ENCODE peak calls at places on chromosomes 4 and X, in ten cellular contexts. A is colonic mucosa, R is bronchial epithelial cell, Z is epithelial cell of esophagus, I is body of pancreas, U is AG09309, O is hepatocyte, M is ovary, G is tibial nerve, E is Caco-2. N is an unnamed sample.

GRCh38 chr4:105619193-105619931 is 66.9 kb downstream of the ARHGEF38 start:
- DNase-seq in A (peak), R (peak), Z (no peak), I (peak), U (no peak), O (peak), M (no peak), G (peak), E (no peak), N (peak)

GRCh38 chr4:114417214-114417613 is 181.4 kb upstream of the UGT8 start:
- DNase-seq in A (no peak), R (peak), Z (peak), I (no peak), U (no peak), O (peak), M (no peak), G (no peak), E (peak), N (no peak)

GRCh38 chr4:110637408-110638131 is 14.7 kb upstream of the PITX2 start:
- DNase-seq in A (no peak), R (no peak), Z (no peak), I (no peak), U (no peak), O (peak), M (no peak), G (no peak), E (peak), N (no peak)

GRCh38 chr4:35885081-35885480 is 359.2 kb downstream of the ARAP2 start:
- DNase-seq in A (no peak), R (peak), Z (peak), I (no peak), U (no peak), O (no peak), M (no peak), G (no peak), E (no peak), N (no peak)

GRCh38 chr4:13543648-13544555 is at the start of gene NKX3-2:
- DNase-seq in A (no peak), R (no peak), Z (peak), I (no peak), U (no peak), O (peak), M (no peak), G (no peak), E (peak), N (no peak)

GRCh38 chr4:12359420-12359819 is 930.7 kb upstream of the HS3ST1 start:
- DNase-seq in A (no peak), R (no peak), Z (no peak), I (no peak), U (no peak), O (no peak), M (no peak), G (no peak), E (no peak), N (no peak)

GRCh38 chr4:25919676-25920075 is 5.7 kb downstream of the SMIM20 start:
- DNase-seq in A (peak), R (no peak), Z (no peak), I (no peak), U (no peak), O (peak), M (no peak), G (no peak), E (peak), N (no peak)

GRCh38 chr4:5664778-5665177 is 43.6 kb downstream of the EVC2 start:
- DNase-seq in A (no peak), R (no peak), Z (no peak), I (no peak), U (no peak), O (no peak), M (no peak), G (no peak), E (no peak), N (no peak)

GRCh38 chr4:76302856-76303438 is 3.6 kb upstream of the STBD1 start:
- DNase-seq in A (no peak), R (no peak), Z (peak), I (no peak), U (no peak), O (no peak), M (no peak), G (no peak), E (no peak), N (no peak)

GRCh38 chr4:151304755-151305154 is 20.6 kb downstream of the SH3D19 start:
- DNase-seq in A (no peak), R (peak), Z (peak), I (no peak), U (no peak), O (no peak), M (no peak), G (no peak), E (no peak), N (peak)

GRCh38 chrX:68498044-68498507 is 775 bp upstream of the YIPF6 start:
- DNase-seq in A (no peak), R (peak), Z (peak), I (no peak), U (no peak), O (no peak), M (no peak), G (no peak), E (no peak), N (no peak)

GRCh38 chrX:72568406-72569092 is 4.1 kb downstream of the HDAC8 start:
- DNase-seq in A (no peak), R (no peak), Z (no peak), I (no peak), U (peak), O (no peak), M (no peak), G (no peak), E (no peak), N (no peak)

GRCh38 chr4:122758033-122758432 is 25.5 kb downstream of the BBS12 start:
- DNase-seq in A (no peak), R (peak), Z (peak), I (no peak), U (no peak), O (peak), M (no peak), G (no peak), E (peak), N (no peak)

GRCh38 chr4:87014284-87014782 is 79.5 kb downstream of the AFF1 start:
- DNase-seq in A (no peak), R (peak), Z (no peak), I (no peak), U (peak), O (no peak), M (no peak), G (no peak), E (no peak), N (no peak)

GRCh38 chr4:39096847-39097246 is 34.8 kb downstream of the KLHL5 start:
- DNase-seq in A (no peak), R (no peak), Z (no peak), I (no peak), U (no peak), O (no peak), M (no peak), G (no peak), E (no peak), N (no peak)

GRCh38 chrX:56968980-56969379 is 26.4 kb downstream of the SPIN3 start:
- DNase-seq in A (no peak), R (no peak), Z (peak), I (no peak), U (no peak), O (no peak), M (no peak), G (no peak), E (no peak), N (no peak)

GRCh38 chrX:103157511-103158316 is 57.2 kb upstream of the BEX4 start:
- DNase-seq in A (peak), R (peak), Z (peak), I (peak), U (no peak), O (peak), M (no peak), G (peak), E (peak), N (no peak)

GRCh38 chr4:148642907-148643306 is 200.7 kb upstream of the NR3C2 start:
- DNase-seq in A (no peak), R (no peak), Z (no peak), I (no peak), U (no peak), O (no peak), M (no peak), G (no peak), E (no peak), N (no peak)

GRCh38 chr4:7607156-7607910 is 172.6 kb upstream of the PSAPL1 start:
- DNase-seq in A (no peak), R (no peak), Z (no peak), I (peak), U (no peak), O (no peak), M (no peak), G (peak), E (no peak), N (no peak)

GRCh38 chr4:68773699-68774098 is 42.1 kb upstream of the UGT2B10 start:
- DNase-seq in A (no peak), R (no peak), Z (no peak), I (no peak), U (no peak), O (no peak), M (no peak), G (no peak), E (no peak), N (no peak)

GRCh38 chr4:93828830-93829530 is 427 bp downstream of the ATOH1 start:
- DNase-seq in A (peak), R (no peak), Z (peak), I (no peak), U (no peak), O (peak), M (no peak), G (no peak), E (peak), N (no peak)

GRCh38 chr4:10929818-10930217 is 245.2 kb upstream of the CLNK start:
- DNase-seq in A (no peak), R (no peak), Z (no peak), I (no peak), U (no peak), O (no peak), M (no peak), G (no peak), E (no peak), N (no peak)

GRCh38 chr4:844752-845232 is 18.9 kb upstream of the CPLX1 start:
- DNase-seq in A (no peak), R (no peak), Z (no peak), I (no peak), U (no peak), O (no peak), M (no peak), G (no peak), E (no peak), N (no peak)

GRCh38 chr4:105637409-105638258 is 70.9 kb downstream of the INTS12 start:
- DNase-seq in A (peak), R (peak), Z (peak), I (peak), U (no peak), O (peak), M (no peak), G (peak), E (no peak), N (no peak)

GRCh38 chrX:112874140-112874539 is 33.5 kb upstream of the AMOT start:
- DNase-seq in A (no peak), R (no peak), Z (peak), I (no peak), U (no peak), O (no peak), M (no peak), G (no peak), E (no peak), N (no peak)

GRCh38 chr4:13627185-13627605 is 330 bp downstream of the BOD1L1 start:
- DNase-seq in A (peak), R (no peak), Z (no peak), I (peak), U (no peak), O (no peak), M (no peak), G (no peak), E (no peak), N (no peak)

GRCh38 chrX:139738581-139738980 is 30.6 kb upstream of the MCF2 start:
- DNase-seq in A (no peak), R (peak), Z (peak), I (no peak), U (no peak), O (no peak), M (no peak), G (no peak), E (no peak), N (peak)

GRCh38 chr4:103099691-103100392 is at the start of gene BDH2:
- DNase-seq in A (peak), R (peak), Z (peak), I (peak), U (peak), O (peak), M (peak), G (peak), E (peak), N (peak)

GRCh38 chrX:100721328-100721727 is 10.6 kb downstream of the SYTL4 start:
- DNase-seq in A (no peak), R (no peak), Z (no peak), I (no peak), U (no peak), O (no peak), M (no peak), G (no peak), E (no peak), N (no peak)

GRCh38 chr4:27154706-27155105 is 294.1 kb downstream of the STIM2 start:
- DNase-seq in A (no peak), R (peak), Z (peak), I (no peak), U (peak), O (peak), M (no peak), G (no peak), E (no peak), N (no peak)

GRCh38 chrX:100609591-100609990 is 24.9 kb downstream of the TNMD start:
- DNase-seq in A (no peak), R (no peak), Z (no peak), I (no peak), U (no peak), O (no peak), M (no peak), G (no peak), E (no peak), N (no peak)

GRCh38 chr4:44320833-44321232 is 127.8 kb downstream of the KCTD8 start:
- DNase-seq in A (no peak), R (no peak), Z (no peak), I (no peak), U (no peak), O (no peak), M (no peak), G (no peak), E (no peak), N (no peak)

GRCh38 chr4:42515156-42515884 is 118.0 kb downstream of the SHISA3 start:
- DNase-seq in A (no peak), R (no peak), Z (no peak), I (no peak), U (peak), O (no peak), M (no peak), G (no peak), E (no peak), N (no peak)

GRCh38 chr4:47913858-47914218 is 545 bp downstream of the NFXL1 start:
- DNase-seq in A (peak), R (peak), Z (peak), I (peak), U (no peak), O (peak), M (peak), G (no peak), E (peak), N (no peak)

GRCh38 chrX:151923648-151924047 is 11.0 kb downstream of the MAGEA4 start:
- DNase-seq in A (no peak), R (no peak), Z (no peak), I (no peak), U (no peak), O (no peak), M (no peak), G (no peak), E (no peak), N (no peak)

GRCh38 chr4:25981749-25982148 is 67.7 kb downstream of the SMIM20 start:
- DNase-seq in A (no peak), R (peak), Z (peak), I (no peak), U (no peak), O (no peak), M (no peak), G (no peak), E (no peak), N (no peak)

GRCh38 chr4:5824635-5825034 is 68.3 kb downstream of the CRMP1 start:
- DNase-seq in A (no peak), R (peak), Z (peak), I (no peak), U (no peak), O (peak), M (no peak), G (no peak), E (no peak), N (no peak)

GRCh38 chrX:7444967-7445366 is 297.0 kb upstream of the PUDP start:
- DNase-seq in A (no peak), R (peak), Z (peak), I (no peak), U (no peak), O (no peak), M (no peak), G (no peak), E (no peak), N (no peak)

GRCh38 chrX:13212191-13212651 is 107.6 kb downstream of the ATXN3L start:
- DNase-seq in A (no peak), R (no peak), Z (no peak), I (no peak), U (no peak), O (no peak), M (no peak), G (no peak), E (no peak), N (no peak)

GRCh38 chrX:15849555-15849954 is 5.1 kb downstream of the AP1S2 start:
- DNase-seq in A (no peak), R (no peak), Z (peak), I (no peak), U (no peak), O (peak), M (no peak), G (no peak), E (no peak), N (no peak)
- TF ChIP-seq CTCF in A (no peak), R (no peak), Z (peak), I (no peak), U (peak), O (peak), M (no peak), G (peak), E (no peak), N (peak)

GRCh38 chrX:2549874-2550273 is 49.1 kb upstream of the DHRSX start:
- DNase-seq in A (peak), R (no peak), Z (no peak), I (no peak), U (no peak), O (peak), M (no peak), G (no peak), E (no peak), N (no peak)
- H3K4me3 ChIP-seq in A (no peak), R (no peak), Z (no peak), I (no peak), U (no peak), O (no peak), M (no peak), G (no peak), E (no peak), N (no peak)

GRCh38 chrX:104482757-104483156 is 83.2 kb upstream of the IL1RAPL2 start:
- DNase-seq in A (no peak), R (peak), Z (peak), I (no peak), U (no peak), O (no peak), M (no peak), G (no peak), E (no peak), N (no peak)
- TF ChIP-seq CTCF in A (no peak), R (no peak), Z (peak), I (no peak), U (peak), O (peak), M (no peak), G (peak), E (no peak), N (peak)

GRCh38 chr4:54539500-54540029 is 118.2 kb upstream of the KIT start:
- DNase-seq in A (peak), R (no peak), Z (peak), I (peak), U (no peak), O (peak), M (peak), G (no peak), E (peak), N (no peak)
- H3K4me3 ChIP-seq in A (peak), R (peak), Z (peak), I (no peak), U (peak), O (peak), M (peak), G (peak), E (peak), N (peak)

DNA sequence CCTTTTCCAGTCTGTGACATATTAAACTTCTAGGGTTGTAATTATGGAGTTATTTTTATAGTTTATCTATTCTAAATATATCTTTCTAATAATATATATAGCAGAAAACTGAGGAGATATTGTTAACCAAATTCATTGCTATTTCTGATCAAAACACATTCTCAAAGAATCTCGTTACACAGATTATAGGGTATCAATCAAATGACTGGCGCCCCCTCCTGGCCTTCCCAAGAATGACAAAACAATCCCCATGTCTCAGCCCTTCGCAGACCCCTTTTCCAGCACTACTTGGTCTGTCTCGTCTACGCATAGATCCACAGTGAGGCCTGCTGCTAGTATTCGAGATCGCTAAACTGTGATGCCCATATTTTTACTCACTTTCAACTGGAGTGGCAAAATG is 209.3 kb downstream of the GPC3 start:
- DNase-seq in A (peak), R (peak), Z (peak), I (peak), U (no peak), O (no peak), M (no peak), G (no peak), E (peak), N (no peak)
- TF ChIP-seq CTCF in A (peak), R (peak), Z (peak), I (peak), U (peak), O (peak), M (no peak), G (peak), E (peak), N (peak)

GRCh38 chr4:152936446-152937279 is 540 bp downstream of the FHDC1 start:
- DNase-seq in A (peak), R (no peak), Z (peak), I (peak), U (no peak), O (peak), M (peak), G (no peak), E (peak), N (no peak)

GRCh38 chr4:152939655-152940054 is 3.5 kb downstream of the FHDC1 start:
- DNase-seq in A (no peak), R (no peak), Z (no peak), I (no peak), U (no peak), O (no peak), M (no peak), G (no peak), E (no peak), N (no peak)

GRCh38 chr4:152937535-152938236 is 1.6 kb downstream of the FHDC1 start:
- DNase-seq in A (peak), R (no peak), Z (peak), I (peak), U (no peak), O (peak), M (peak), G (no peak), E (peak), N (no peak)

GRCh38 chr4:152937280-152937534 is 1.1 kb downstream of the FHDC1 start:
- DNase-seq in A (no peak), R (no peak), Z (no peak), I (no peak), U (no peak), O (no peak), M (no peak), G (no peak), E (peak), N (no peak)

DNA sequence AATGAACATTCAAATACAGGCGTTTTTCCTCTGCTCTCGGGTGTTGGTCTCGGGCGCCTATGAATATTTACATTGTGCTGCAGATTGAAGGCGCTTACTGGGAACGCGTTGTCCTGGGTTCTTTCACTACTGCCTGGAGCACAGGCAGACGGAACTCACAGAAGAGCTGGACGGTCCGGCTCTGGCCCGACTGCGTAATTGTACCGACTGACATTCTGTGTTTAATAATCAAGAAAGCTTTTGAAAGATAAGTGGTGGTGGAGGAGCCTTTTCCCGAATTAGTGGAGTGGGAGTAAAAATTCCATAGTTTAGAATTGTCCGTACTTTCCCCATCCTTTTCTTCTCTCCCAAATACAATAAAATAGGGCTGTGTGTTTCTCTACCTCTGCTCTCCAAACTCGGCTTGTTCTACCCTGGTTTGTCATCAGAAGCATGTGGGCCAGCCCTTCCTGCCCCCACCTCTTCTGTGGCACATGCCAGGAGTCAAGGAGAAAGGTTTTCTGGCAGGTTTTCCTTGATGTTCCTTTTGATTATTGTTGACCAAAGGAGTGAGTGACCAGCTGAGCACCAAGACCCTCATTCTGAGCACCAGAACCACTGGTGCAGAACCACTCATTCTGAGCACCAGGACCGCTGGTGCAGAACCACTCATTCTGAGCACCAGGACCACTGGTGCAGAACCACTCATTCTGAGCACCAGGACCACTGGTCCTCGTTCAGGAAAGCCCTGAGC is 2.3 kb downstream of the FHDC1 start:
- DNase-seq in A (peak), R (no peak), Z (no peak), I (no peak), U (no peak), O (no peak), M (peak), G (no peak), E (no peak), N (no peak)
- H3K4me3 ChIP-seq in A (peak), R (peak), Z (peak), I (no peak), U (peak), O (peak), M (peak), G (peak), E (no peak), N (peak)